ENCODE peak calls at places on chromosomes 7 and 10, in ten cellular contexts. N is NCI-H345; C is stimulated activated CD8-positive, alpha-beta memory T cell treated with anti-CD3 and anti-CD28 coated beads, Interleukin-15, amount 100 ng/mL, for 24 hours; Y is Caki2; B is stimulated activated CD4-positive, alpha-beta T cell treated with anti-CD3 and anti-CD28 coated beads, Interleukin-1b, Interleukin-23, amount 100 ng/mL, for 4 hours; E is psoas muscle; W is GM12892; O is epithelial cell of esophagus; U is T-helper 2 cell; Z is neural crest cell. M is an unnamed sample.

GRCh38 chr10:91772461-91772860 is 25.8 kb upstream of the TNKS2 start:
- DNase-seq in W (no peak), O (no peak), Y (no peak), B (no peak), U (no peak), Z (no peak), C (no peak), N (no peak), E (no peak), M (no peak)

GRCh38 chr7:12674861-12675260 is 12.6 kb upstream of the ARL4A start:
- DNase-seq in N (no peak), B (peak), W (no peak), Z (no peak), Y (peak), C (no peak), U (peak), O (peak), E (no peak), M (no peak)

GRCh38 chr7:76260171-76260703 is 42.2 kb upstream of the HSPB1 start:
- DNase-seq in N (peak), C (peak), B (peak), W (no peak), Y (peak), O (peak), E (no peak), Z (peak), U (peak), M (peak)

GRCh38 chr10:102814873-102815661 is 22.1 kb downstream of the CYP17A1 start:
- DNase-seq in O (peak), C (no peak), U (no peak), N (no peak), E (peak), Z (no peak), B (no peak), W (no peak), Y (no peak), M (no peak)

GRCh38 chr7:30923009-30923773 is 11.5 kb downstream of the AQP1 start:
- DNase-seq in B (no peak), Y (no peak), N (no peak), O (no peak), E (peak), W (peak), Z (no peak), C (no peak), U (no peak), M (no peak)

GRCh38 chr10:3151889-3152565 is 20.6 kb downstream of the PITRM1 start:
- DNase-seq in W (no peak), E (no peak), C (no peak), U (no peak), Y (no peak), B (no peak), N (no peak), O (no peak), Z (no peak), M (no peak)

GRCh38 chr10:129102906-129103693 is 363.9 kb upstream of the MGMT start:
- DNase-seq in E (no peak), B (no peak), C (no peak), O (no peak), U (no peak), N (no peak), W (no peak), Z (no peak), Y (peak), M (no peak)

GRCh38 chr7:12456506-12456905 is 52.8 kb upstream of the VWDE start:
- DNase-seq in B (no peak), E (no peak), O (peak), N (peak), C (no peak), U (no peak), W (no peak), Y (no peak), Z (no peak), M (no peak)

GRCh38 chr10:69332278-69333010 is 54.1 kb downstream of the HK1 start:
- DNase-seq in B (no peak), E (no peak), U (no peak), C (no peak), O (peak), Y (no peak), W (no peak), Z (no peak), N (no peak), M (no peak)

GRCh38 chr10:6163364-6164270 is 39.1 kb upstream of the PFKFB3 start:
- DNase-seq in E (peak), W (peak), O (peak), N (peak), B (peak), U (peak), Y (peak), C (peak), Z (peak), M (peak)

GRCh38 chr7:42197391-42197790 is 39.6 kb downstream of the GLI3 start:
- DNase-seq in C (no peak), N (no peak), Y (no peak), Z (no peak), E (no peak), O (peak), W (no peak), U (no peak), B (no peak), M (peak)

GRCh38 chr7:78279035-78279434 is 480.5 kb downstream of the PHTF2 start:
- DNase-seq in Y (no peak), N (no peak), W (no peak), E (no peak), U (no peak), C (no peak), B (no peak), O (peak), Z (no peak), M (peak)

GRCh38 chr7:75575488-75576112 is 83.5 kb downstream of the SPDYE5 start:
- DNase-seq in Z (no peak), Y (no peak), C (no peak), B (no peak), O (no peak), U (no peak), W (no peak), N (no peak), E (no peak), M (no peak)

GRCh38 chr10:91643700-91644099 is 10.8 kb upstream of the PPP1R3C start:
- DNase-seq in E (no peak), N (no peak), Y (no peak), W (no peak), C (no peak), B (no peak), U (no peak), Z (no peak), O (peak), M (no peak)

GRCh38 chr7:50656141-50656895 is 91.1 kb upstream of the DDC start:
- DNase-seq in C (no peak), U (no peak), B (no peak), O (no peak), N (no peak), Z (no peak), E (peak), Y (no peak), W (no peak), M (no peak)

GRCh38 chr7:2150445-2150815 is 82.3 kb downstream of the MAD1L1 start:
- DNase-seq in E (no peak), O (no peak), C (no peak), Y (no peak), W (no peak), U (no peak), B (no peak), N (no peak), Z (no peak), M (no peak)

GRCh38 chr10:79385804-79386531 is 38.7 kb downstream of the PPIF start:
- DNase-seq in N (no peak), O (no peak), W (no peak), U (no peak), Z (peak), E (peak), B (no peak), C (no peak), Y (no peak), M (no peak)

GRCh38 chr10:47031953-47032465 is 120.8 kb downstream of the PTPN20 start:
- DNase-seq in C (no peak), Y (no peak), N (no peak), B (no peak), Z (no peak), W (no peak), U (no peak), E (no peak), O (peak), M (no peak)

GRCh38 chr10:91957091-91957490 is 33.5 kb downstream of the BTAF1 start:
- DNase-seq in W (no peak), U (no peak), Z (no peak), B (no peak), C (no peak), Y (no peak), O (no peak), E (no peak), N (no peak), M (no peak)

GRCh38 chr7:97187067-97187466 is 69.6 kb downstream of the SDHAF3 start:
- DNase-seq in U (no peak), B (no peak), E (no peak), O (peak), N (no peak), C (no peak), Y (no peak), Z (no peak), W (no peak), M (no peak)

GRCh38 chr10:87058171-87058570 is 36.5 kb downstream of the GLUD1 start:
- DNase-seq in U (no peak), N (no peak), W (no peak), B (no peak), Y (no peak), E (no peak), O (no peak), C (no peak), Z (no peak), M (no peak)

GRCh38 chr7:81036041-81036440 is 117.2 kb upstream of the SEMA3C start:
- DNase-seq in Y (no peak), N (no peak), W (no peak), B (no peak), C (no peak), E (no peak), O (no peak), U (no peak), Z (no peak), M (no peak)

GRCh38 chr7:127865466-127865865 is 165.8 kb downstream of the LRRC4 start:
- DNase-seq in O (peak), C (no peak), Z (no peak), E (no peak), N (no peak), U (no peak), B (no peak), W (no peak), Y (peak), M (no peak)

GRCh38 chr10:77180104-77180503 is 457.5 kb downstream of the KCNMA1 start:
- DNase-seq in O (no peak), Y (no peak), N (no peak), W (no peak), B (no peak), C (no peak), Z (no peak), U (no peak), E (no peak), M (no peak)

M was measured in HTR-8/SVneo.